ENCODE peak calls at places on chromosomes 3 and 15, in five cellular contexts. G, M, X, K and Q are unnamed samples.

GRCh38 chr3:136957751-136958288 is at the start of gene IL20RB:
- DNase-seq in G (peak; percentile 32), M (no peak), X (no peak), K (no peak), Q (no peak)

GRCh38 chr3:45607790-45608189 is 13.2 kb downstream of the LIMD1 start:
- DNase-seq in G (no peak), M (no peak), X (no peak), K (no peak), Q (no peak)

GRCh38 chr3:11155341-11156025 is 1.2 kb downstream of the HRH1 start:
- DNase-seq in G (peak; percentile 70), M (peak; percentile 76), X (peak; percentile 24), K (no peak), Q (peak; percentile 49)

GRCh38 chr3:162370136-162370535 is 873.5 kb downstream of the OTOL1 start:
- DNase-seq in G (no peak), M (no peak), X (no peak), K (no peak), Q (no peak)

GRCh38 chr3:5376761-5377160 is 189.3 kb downstream of the EDEM1 start:
- DNase-seq in G (peak; percentile 29), M (peak; percentile 51), X (peak; percentile 85), K (no peak), Q (no peak)

GRCh38 chr15:92051726-92052125 is 198.2 kb downstream of the SLCO3A1 start:
- DNase-seq in G (no peak), M (no peak), X (no peak), K (no peak), Q (no peak)

GRCh38 chr15:80234883-80235282 is 17.1 kb downstream of the CTXND1 start:
- DNase-seq in G (peak; percentile 71), M (peak; percentile 80), X (no peak), K (no peak), Q (peak; percentile 56)

GRCh38 chr3:134326760-134327593 is 47.3 kb downstream of the AMOTL2 start:
- DNase-seq in G (peak; percentile 59), M (no peak), X (peak; percentile 90), K (no peak), Q (no peak)

GRCh38 chr3:8843347-8843746 is 73.9 kb upstream of the OXTR start:
- DNase-seq in G (no peak), M (no peak), X (no peak), K (no peak), Q (no peak)

GRCh38 chr3:197014942-197015575 is 14.6 kb downstream of the MELTF start:
- DNase-seq in G (no peak), M (no peak), X (no peak), K (no peak), Q (no peak)

GRCh38 chr3:10638466-10638865 is 133.1 kb upstream of the ATP2B2 start:
- DNase-seq in G (no peak), M (no peak), X (no peak), K (no peak), Q (no peak)

GRCh38 chr3:47669026-47669749 is 90.5 kb upstream of the CSPG5 start:
- DNase-seq in G (no peak), M (no peak), X (no peak), K (no peak), Q (no peak)

GRCh38 chr3:37812497-37812896 is 49.2 kb upstream of the CTDSPL start:
- DNase-seq in G (no peak), M (no peak), X (no peak), K (no peak), Q (no peak)

GRCh38 chr3:172142074-172143059 is 103.0 kb downstream of the FNDC3B start:
- DNase-seq in G (no peak), M (no peak), X (no peak), K (peak; percentile 94), Q (no peak)

GRCh38 chr3:159904911-159905310 is 83.7 kb upstream of the IL12A start:
- DNase-seq in G (no peak), M (no peak), X (no peak), K (no peak), Q (no peak)
- TF ChIP-seq ATF2 in G (no peak), M (no peak), X (no peak), K (no peak), Q (no peak)

GRCh38 chr3:178099885-178100284 is 436.4 kb upstream of the KCNMB2 start:
- DNase-seq in G (no peak), M (no peak), X (no peak), K (no peak), Q (no peak)

GRCh38 chr3:178100881-178101280 is 435.4 kb upstream of the KCNMB2 start:
- DNase-seq in G (no peak), M (no peak), X (no peak), K (no peak), Q (no peak)

GRCh38 chr3:178095522-178095921 is 440.7 kb upstream of the KCNMB2 start:
- DNase-seq in G (no peak), M (no peak), X (no peak), K (no peak), Q (no peak)

GRCh38 chr3:178096955-178097354 is 439.3 kb upstream of the KCNMB2 start:
- DNase-seq in G (no peak), M (no peak), X (no peak), K (no peak), Q (no peak)

DNA sequence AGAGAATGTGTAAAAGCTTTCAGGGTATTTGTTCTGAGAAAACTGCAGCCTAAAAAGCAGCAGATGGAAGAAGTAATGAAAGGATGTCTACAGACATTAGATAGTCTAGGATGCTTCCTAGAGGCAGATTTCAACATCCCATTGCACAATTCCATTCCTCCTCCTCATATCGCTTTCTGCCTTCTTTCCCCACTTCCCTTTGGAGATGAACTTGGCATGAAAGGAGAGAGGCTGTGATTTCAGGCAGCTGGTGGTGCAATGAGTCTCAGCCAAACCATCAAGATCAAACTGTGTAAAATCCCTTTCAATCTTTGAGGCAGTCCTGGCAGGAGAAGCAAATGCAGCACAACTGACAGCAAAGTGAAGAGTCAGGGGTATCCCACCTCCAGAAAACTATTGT is 438.7 kb upstream of the KCNMB2 start:
- DNase-seq in G (no peak), M (no peak), X (no peak), K (no peak), Q (no peak)
- TF ChIP-seq ATF2 in G (no peak), M (no peak), X (no peak), K (no peak), Q (no peak)

DNA sequence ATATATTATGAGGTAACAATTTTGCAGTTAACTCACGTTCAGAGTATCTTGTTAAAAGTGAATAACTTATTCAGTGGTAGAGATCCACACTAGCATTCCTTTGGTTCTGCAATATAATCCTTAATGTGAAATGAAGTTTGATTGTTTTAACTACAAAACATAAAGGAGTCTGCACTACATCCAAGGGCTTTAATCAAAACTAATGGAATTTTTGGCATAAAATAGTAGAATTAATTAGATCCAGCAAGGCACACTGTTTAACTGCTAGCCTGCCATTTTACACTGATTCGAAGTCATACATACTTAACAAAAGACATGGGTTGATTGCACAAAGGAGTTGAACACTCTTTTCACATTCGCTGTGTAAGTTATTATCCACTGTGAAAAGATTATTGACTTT is 263.0 kb upstream of the ROBO2 start:
- DNase-seq in G (no peak), M (no peak), X (no peak), K (no peak), Q (no peak)
- TF ChIP-seq ATF2 in G (no peak), M (no peak), X (no peak), K (no peak), Q (no peak)

GRCh38 chr3:76869726-76870414 is 170.0 kb upstream of the ROBO2 start:
- DNase-seq in G (no peak), M (no peak), X (peak; percentile 6), K (no peak), Q (no peak)

GRCh38 chr3:76872999-76873398 is 166.9 kb upstream of the ROBO2 start:
- DNase-seq in G (no peak), M (no peak), X (no peak), K (no peak), Q (no peak)

GRCh38 chr3:76871655-76872054 is 168.2 kb upstream of the ROBO2 start:
- DNase-seq in G (no peak), M (no peak), X (no peak), K (no peak), Q (no peak)

GRCh38 chr3:76873509-76874242 is 166.2 kb upstream of the ROBO2 start:
- DNase-seq in G (no peak), M (no peak), X (peak; percentile 1), K (no peak), Q (no peak)
- TF ChIP-seq ATF2 in G (no peak), M (no peak), X (no peak), K (no peak), Q (no peak)

DNA sequence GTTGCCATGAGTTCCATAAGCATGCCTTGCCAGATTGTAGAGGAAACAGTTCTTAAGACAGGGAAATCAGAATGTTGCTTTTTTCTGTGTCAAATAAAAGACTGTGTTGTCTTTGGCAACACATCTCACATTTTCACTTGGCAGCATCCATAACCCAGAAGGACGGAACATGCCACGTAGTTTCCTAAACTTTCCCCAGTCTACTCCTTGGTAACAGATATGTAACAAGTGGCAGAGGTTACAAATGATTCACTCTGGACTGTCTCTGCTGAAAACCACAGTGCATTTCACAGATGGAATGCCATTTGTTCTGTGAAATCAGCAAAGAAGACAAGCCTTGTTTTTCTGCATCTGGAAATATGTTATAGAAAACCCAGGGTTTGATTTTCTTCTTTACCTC is 124.6 kb upstream of the FOXB1 start:
- DNase-seq in G (no peak), M (no peak), X (no peak), K (no peak), Q (no peak)
- TF ChIP-seq ATF2 in G (no peak), M (no peak), X (no peak), K (no peak), Q (no peak)

DNA sequence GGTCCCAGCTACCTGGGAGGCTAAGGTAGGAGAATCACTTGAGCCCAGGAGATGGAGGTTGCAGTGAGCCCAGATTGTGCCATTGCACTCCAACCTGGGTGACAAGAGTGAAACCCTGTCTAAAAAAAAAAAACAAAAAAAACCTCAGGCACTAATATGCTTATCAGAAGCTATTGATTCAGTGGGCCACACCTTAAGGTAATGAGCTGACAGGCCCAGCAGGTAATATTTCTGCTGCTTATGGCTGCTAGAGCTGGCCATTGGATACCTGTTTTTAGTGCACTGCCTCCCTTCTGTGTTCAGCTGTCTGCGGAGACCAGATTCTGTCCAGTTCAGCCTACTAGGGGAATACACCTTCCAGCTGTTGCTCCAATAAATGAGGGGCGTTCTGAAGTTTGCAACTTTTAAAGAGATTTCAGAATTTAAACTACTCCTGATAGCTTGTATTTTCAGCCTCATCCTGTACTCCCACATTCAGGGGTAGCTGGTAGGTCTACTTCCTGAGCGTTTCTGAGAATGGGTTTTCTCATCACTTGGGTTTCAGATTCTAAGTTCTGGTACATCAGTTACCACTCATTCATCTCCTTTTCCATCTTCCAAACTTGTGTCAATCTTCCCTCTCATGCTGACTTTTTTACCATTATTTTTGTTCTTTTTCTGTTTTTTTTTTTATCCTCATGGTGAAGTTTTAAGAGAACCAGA is 69.0 kb downstream of the ATP11B start:
- DNase-seq in G (no peak), M (no peak), X (no peak), K (no peak), Q (no peak)
- TF ChIP-seq ATF2 in G (no peak), M (no peak), X (no peak), K (no peak), Q (no peak)

DNA sequence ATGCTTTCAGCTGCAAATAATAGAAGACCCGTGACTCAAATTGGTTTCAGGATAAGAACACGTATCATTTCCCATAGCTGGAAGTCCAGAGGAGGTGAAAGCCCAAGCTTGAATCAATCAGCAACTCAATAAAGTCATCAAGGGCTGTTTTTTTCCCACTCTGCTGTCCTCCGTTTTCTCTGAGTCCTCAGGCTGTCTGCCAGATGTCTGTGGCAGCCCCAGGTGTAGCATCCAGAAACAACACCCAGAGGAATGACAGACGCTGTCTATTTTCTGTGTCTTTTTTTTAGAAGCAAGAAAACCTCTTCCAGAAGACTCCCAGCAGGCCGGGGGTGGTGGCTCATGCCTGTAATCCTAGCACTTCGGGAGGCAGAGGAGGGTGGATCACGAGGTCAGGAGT is 204.4 kb downstream of the FAM43A start:
- DNase-seq in G (no peak), M (peak; percentile 23), X (no peak), K (no peak), Q (no peak)
- TF ChIP-seq ATF2 in G (no peak), M (no peak), X (no peak), K (no peak), Q (no peak)